ENCODE peak calls at places on chromosomes 1 and 21, in seven cellular contexts. Z is WTC11; T is HCT116; H is NCI-H82; J is activated CD4-positive, alpha-beta T cell treated with anti-CD3 and anti-CD28 coated beads, Interleukin-2, amount 50 U/mL, for 4 hours; B is H9; A is left ventricle myocardium inferior. L is an unnamed sample.

GRCh38 chr1:157597959-157598667 is at the start of gene FCRL4:
- DNase-seq in A (no peak), J (no peak), T (no peak), Z (no peak), B (no peak), H (no peak), L (no peak)

GRCh38 chr1:172451002-172451443 is 7.2 kb upstream of the PIGC start:
- DNase-seq in J (no peak), H (no peak), Z (no peak), A (no peak), B (no peak), T (no peak), L (no peak)

GRCh38 chr1:2003564-2004131 is at the start of gene CFAP74:
- DNase-seq in T (peak; percentile 53), Z (peak; percentile 89), H (peak; percentile 55), A (no peak), J (no peak), B (peak; percentile 87), L (peak; percentile 78)

GRCh38 chr1:169610110-169610509 is 19.8 kb downstream of the SELP start:
- DNase-seq in J (no peak), T (no peak), H (no peak), Z (no peak), B (no peak), A (no peak), L (no peak)

GRCh38 chr1:245263701-245264100 is 108.9 kb downstream of the KIF26B start:
- DNase-seq in J (no peak), Z (no peak), B (no peak), A (no peak), H (no peak), T (no peak), L (no peak)

GRCh38 chr21:42531771-42532170 is 18.1 kb downstream of the SLC37A1 start:
- DNase-seq in J (no peak), Z (no peak), H (no peak), A (no peak), B (no peak), T (no peak), L (no peak)

GRCh38 chr1:232676307-232676706 is 46.4 kb upstream of the SIPA1L2 start:
- DNase-seq in A (no peak), H (no peak), B (no peak), T (no peak), J (no peak), Z (no peak), L (no peak)

GRCh38 chr1:23590058-23590783 is 30.9 kb upstream of the ID3 start:
- DNase-seq in A (no peak), B (no peak), T (no peak), J (no peak), H (peak; percentile 68), Z (no peak), L (no peak)

GRCh38 chr1:239315623-239316217 is 70.6 kb upstream of the CHRM3 start:
- DNase-seq in H (no peak), A (no peak), T (no peak), Z (no peak), J (no peak), B (no peak), L (no peak)

GRCh38 chr1:181262069-181262468 is 173.6 kb downstream of the IER5 start:
- DNase-seq in Z (no peak), H (no peak), A (no peak), J (no peak), T (no peak), B (no peak), L (no peak)

GRCh38 chr1:210754931-210755670 is 378.8 kb downstream of the KCNH1 start:
- DNase-seq in Z (no peak), H (peak; percentile 98), T (no peak), A (no peak), B (no peak), J (no peak), L (no peak)

GRCh38 chr1:211591980-211592493 is 13.1 kb upstream of the SLC30A1 start:
- DNase-seq in H (peak; percentile 57), T (no peak), B (no peak), A (no peak), Z (no peak), J (no peak), L (peak; percentile 54)

GRCh38 chr1:34781844-34782391 is 904 bp downstream of the GJB3 start:
- DNase-seq in H (peak; percentile 48), B (no peak), J (no peak), Z (no peak), A (no peak), T (no peak), L (peak; percentile 78)

GRCh38 chr1:21301794-21302440 is 11.7 kb upstream of the ECE1 start:
- DNase-seq in Z (no peak), A (no peak), J (no peak), B (no peak), T (no peak), H (peak; percentile 90), L (no peak)

GRCh38 chr1:54436826-54437225 is 30.6 kb upstream of the SSBP3 start:
- DNase-seq in A (no peak), T (no peak), J (no peak), H (no peak), B (no peak), Z (no peak), L (no peak)

GRCh38 chr1:165439287-165439686 is 5.6 kb downstream of the RXRG start:
- DNase-seq in H (peak; percentile 85), A (no peak), B (peak; percentile 38), T (no peak), Z (peak; percentile 30), J (no peak), L (no peak)

GRCh38 chr1:143610196-143610595 is 361.6 kb downstream of the FAM72C start:
- DNase-seq in H (no peak), A (no peak), Z (no peak), B (no peak), J (no peak), T (no peak), L (no peak)

GRCh38 chr1:30879940-30880339 is 28.6 kb downstream of the SDC3 start:
- DNase-seq in A (no peak), B (peak; percentile 59), Z (peak; percentile 61), T (no peak), J (no peak), H (peak; percentile 42), L (no peak)

GRCh38 chr1:186812560-186812959 is 16.2 kb upstream of the PLA2G4A start:
- DNase-seq in Z (no peak), B (no peak), T (no peak), J (no peak), A (no peak), H (no peak), L (no peak)

GRCh38 chr1:35386290-35386689 is 117.8 kb downstream of the ZMYM4 start:
- DNase-seq in Z (no peak), B (no peak), H (no peak), T (no peak), J (no peak), A (no peak), L (no peak)

GRCh38 chr1:42456754-42457089 is 379 bp downstream of the PPCS start:
- DNase-seq in Z (no peak), B (peak; percentile 70), T (no peak), H (peak; percentile 72), J (peak; percentile 36), A (no peak), L (peak; percentile 55)

GRCh38 chr1:187264995-187265602 is 436.4 kb downstream of the PLA2G4A start:
- DNase-seq in Z (peak; percentile 32), T (peak; percentile 50), H (peak; percentile 85), J (no peak), B (peak; percentile 49), A (no peak), L (no peak)

GRCh38 chr21:37546949-37547614 is 180.5 kb downstream of the DYRK1A start:
- DNase-seq in T (no peak), H (peak; percentile 22), A (no peak), Z (no peak), B (no peak), J (no peak), L (no peak)

GRCh38 chr1:76541618-76542017 is 325.7 kb upstream of the ST6GALNAC5 start:
- DNase-seq in B (no peak), H (no peak), J (no peak), A (no peak), Z (no peak), T (no peak), L (no peak)

GRCh38 chr21:15732290-15732995 is 2.7 kb downstream of the USP25 start:
- DNase-seq in Z (no peak), B (no peak), J (no peak), T (no peak), H (peak; percentile 39), A (no peak), L (no peak)